ENCODE peak calls at places on chromosomes 3 and 15, in ten cellular contexts. I is CD14-positive monocyte, F is neural progenitor cell, N is B cell, R is psoas muscle, L is neural crest cell, P is kidney epithelial cell, B is gastrocnemius medialis, W is epithelial cell of esophagus, X is endothelial cell. H is an unnamed sample.

GRCh38 chr3:33919312-33919711 is 120.9 kb downstream of the PDCD6IP start:
- DNase-seq in X (no peak), F (no peak), L (no peak), P (no peak), R (no peak), B (no peak), W (no peak), N (no peak), I (no peak), H (no peak)

GRCh38 chr3:166575166-166575565 is 737.9 kb upstream of the BCHE start:
- DNase-seq in P (peak; percentile 2), L (no peak), B (no peak), R (no peak), N (no peak), F (no peak), X (no peak), W (no peak), I (no peak), H (no peak)

GRCh38 chr3:57855943-57856342 is 99.8 kb downstream of the SLMAP start:
- DNase-seq in W (peak; percentile 6), N (no peak), F (no peak), I (no peak), L (no peak), B (no peak), X (no peak), P (no peak), R (no peak), H (no peak)

GRCh38 chr3:23644741-23645140 is 161.0 kb upstream of the UBE2E1 start:
- DNase-seq in B (no peak), F (no peak), N (no peak), L (no peak), W (peak; percentile 72), X (no peak), P (no peak), R (no peak), I (no peak), H (no peak)

GRCh38 chr3:159814161-159814560 is 174.5 kb upstream of the IL12A start:
- DNase-seq in R (no peak), F (no peak), B (no peak), I (no peak), P (no peak), L (no peak), W (peak; percentile 92), N (no peak), X (peak; percentile 24), H (no peak)

GRCh38 chr15:67823371-67824156 is 1.7 kb upstream of the SKOR1 start:
- DNase-seq in X (no peak), N (peak; percentile 61), L (no peak), R (no peak), P (no peak), I (no peak), F (peak; percentile 56), B (no peak), W (no peak), H (no peak)

GRCh38 chr3:36868614-36869436 is 76.0 kb downstream of the TRANK1 start:
- DNase-seq in R (no peak), L (peak; percentile 53), F (peak; percentile 84), B (no peak), I (no peak), P (peak; percentile 16), W (peak; percentile 72), X (peak; percentile 53), N (peak; percentile 76), H (no peak)

GRCh38 chr15:69154684-69155083 is 5.8 kb upstream of the GLCE start:
- DNase-seq in I (no peak), R (no peak), W (peak; percentile 77), B (no peak), F (no peak), L (no peak), P (no peak), N (no peak), X (no peak), H (no peak)

GRCh38 chr3:42755681-42756578 is 17.1 kb downstream of the CCDC13 start:
- DNase-seq in N (no peak), F (peak; percentile 79), W (peak; percentile 27), L (no peak), X (no peak), I (no peak), B (no peak), R (no peak), P (no peak), H (no peak)

GRCh38 chr15:54089776-54090175 is 111.5 kb downstream of the UNC13C start:
- DNase-seq in L (no peak), X (no peak), B (no peak), W (no peak), I (no peak), P (no peak), F (no peak), N (no peak), R (no peak), H (no peak)

DNA sequence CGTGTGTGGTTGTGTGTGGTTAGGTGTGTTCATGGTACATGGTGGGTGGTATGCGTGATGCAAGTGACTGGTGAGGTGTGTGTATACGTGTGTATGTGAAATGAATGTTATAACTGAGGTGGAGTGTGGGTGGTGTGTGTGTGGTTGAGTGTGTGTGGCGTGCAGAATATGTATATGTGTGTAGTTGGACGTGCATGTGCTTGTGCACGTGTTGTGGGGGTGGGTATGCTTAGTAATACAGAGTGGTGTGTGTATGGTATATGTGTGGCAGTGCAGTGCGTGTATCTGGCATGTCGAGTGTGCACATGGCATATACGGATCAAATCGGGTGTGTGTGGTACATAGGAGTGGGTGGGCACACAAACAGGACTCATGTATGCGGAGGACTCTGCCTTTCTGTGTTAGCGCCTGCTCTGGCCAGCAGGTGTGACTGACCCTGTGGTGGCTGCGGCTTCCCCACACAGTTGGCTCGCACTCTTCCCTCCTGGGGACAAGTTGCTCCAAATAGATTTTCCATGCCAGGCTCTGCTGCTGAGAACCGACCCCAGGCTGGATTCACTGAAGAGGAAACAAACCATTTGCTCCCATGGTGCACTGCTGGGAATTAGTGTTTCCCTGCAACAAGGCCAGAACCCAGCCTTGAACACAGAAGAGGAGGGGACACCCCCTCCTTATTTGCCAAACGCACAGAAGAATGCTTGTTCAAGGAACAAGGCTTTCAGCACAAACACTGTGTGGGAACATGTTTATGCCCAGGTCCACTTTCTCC is 1.2 kb upstream of the C3orf70 start:
- DNase-seq in N (no peak), F (peak; percentile 38), R (no peak), P (no peak), L (no peak), X (no peak), W (no peak), I (no peak), B (no peak), H (no peak)
- TF ChIP-seq CTCF in N (no peak), F (no peak), R (no peak), P (no peak), L (no peak), X (no peak), W (no peak), I (no peak), B (no peak), H (no peak)

GRCh38 chr3:165206454-165207266 is 10.5 kb upstream of the SLITRK3 start:
- DNase-seq in L (peak; percentile 62), N (peak; percentile 14), B (peak; percentile 58), X (peak; percentile 69), F (peak; percentile 92), I (no peak), W (peak; percentile 83), R (peak; percentile 78), P (peak; percentile 28), H (no peak)

GRCh38 chr3:165204445-165204844 is 8.3 kb upstream of the SLITRK3 start:
- DNase-seq in B (no peak), R (no peak), I (no peak), X (no peak), W (no peak), P (no peak), L (no peak), F (no peak), N (no peak), H (no peak)

GRCh38 chr3:165196577-165197561 is 685 bp upstream of the SLITRK3 start:
- DNase-seq in L (peak; percentile 21), B (no peak), X (peak; percentile 33), R (peak; percentile 23), F (peak; percentile 62), N (no peak), W (no peak), P (no peak), I (no peak), H (no peak)

GRCh38 chr3:165202995-165203394 is 6.8 kb upstream of the SLITRK3 start:
- DNase-seq in X (no peak), N (no peak), P (no peak), I (no peak), L (no peak), R (no peak), B (no peak), F (no peak), W (no peak), H (no peak)

GRCh38 chr3:165201964-165202363 is 5.8 kb upstream of the SLITRK3 start:
- DNase-seq in I (no peak), R (no peak), B (no peak), P (no peak), F (no peak), X (no peak), W (no peak), L (no peak), N (no peak), H (no peak)
- TF ChIP-seq CTCF in I (no peak), R (no peak), B (no peak), P (no peak), F (no peak), X (no peak), W (no peak), L (no peak), N (no peak), H (no peak)

DNA sequence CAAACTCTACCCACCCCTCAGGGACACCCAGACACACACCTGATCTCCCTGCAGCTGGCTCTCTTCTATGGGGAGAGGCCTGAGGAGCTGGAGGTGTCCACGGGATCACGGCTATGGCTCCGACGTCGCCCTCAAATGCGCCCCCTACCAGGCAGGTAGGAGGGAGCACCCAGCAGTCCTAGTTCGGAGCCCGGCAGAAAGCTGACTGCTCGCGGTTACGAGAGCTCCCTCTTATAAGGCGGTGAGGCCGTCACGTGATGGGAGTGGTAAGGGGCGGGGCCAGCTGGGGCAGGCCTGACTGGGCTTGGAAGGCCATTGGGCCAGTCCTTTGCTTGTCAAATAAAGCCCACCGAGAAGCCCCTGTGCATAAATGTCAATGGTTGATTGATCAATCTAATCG is at the start of gene PRR20G:
- DNase-seq in P (no peak), X (no peak), I (no peak), W (no peak), F (no peak), L (no peak), N (no peak), B (no peak), R (no peak), H (no peak)
- TF ChIP-seq CTCF in P (no peak), X (no peak), I (no peak), W (no peak), F (no peak), L (no peak), N (no peak), B (no peak), R (no peak), H (no peak)

DNA sequence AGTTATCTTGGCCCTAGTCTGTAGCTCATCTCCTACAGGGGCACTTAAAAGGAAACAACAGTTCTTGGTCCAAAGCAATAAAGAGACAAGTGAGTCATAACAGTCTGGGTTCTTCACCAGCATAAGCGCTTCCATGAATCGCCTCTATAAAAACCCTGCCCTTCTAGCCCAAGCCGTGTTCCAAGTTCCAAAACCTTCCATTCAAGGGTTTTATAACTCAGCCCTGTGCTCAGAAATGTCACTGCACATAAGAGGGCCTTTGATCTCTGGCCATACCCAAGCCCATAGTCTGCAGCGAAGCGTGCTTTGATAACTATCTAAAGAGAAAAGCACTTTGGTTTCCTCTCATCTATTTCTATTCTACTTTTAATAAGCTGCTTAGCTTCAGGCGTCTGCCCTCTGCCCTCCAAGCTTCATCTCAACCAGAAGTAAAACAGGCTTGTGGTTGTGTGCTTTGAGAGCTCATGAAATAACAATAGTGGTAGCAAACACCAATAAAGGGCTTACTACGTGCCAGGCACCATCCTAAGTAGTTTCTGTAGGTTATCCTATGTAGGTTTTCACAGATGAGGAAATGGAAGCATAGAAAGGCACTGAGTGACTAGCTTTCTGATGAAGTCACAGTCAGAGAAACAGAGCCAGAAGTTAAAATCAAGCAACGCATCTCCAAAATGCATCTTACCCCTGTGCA is 64.0 kb upstream of the AKAP13 start:
- DNase-seq in P (no peak), I (no peak), R (no peak), B (no peak), F (peak; percentile 68), W (no peak), X (no peak), N (no peak), L (no peak), H (no peak)
- TF ChIP-seq CTCF in P (no peak), I (no peak), R (no peak), B (no peak), F (no peak), W (no peak), X (no peak), N (no peak), L (no peak), H (no peak)